ENCODE peak calls at places on chromosomes 11 and 22, in ten cellular contexts. J is stomach, G is A549, Z is SK-N-SH, T is HepG2, H is transverse colon, D is ovary, W is tibial nerve, I is upper lobe of left lung, E is H1. Q is an unnamed sample.
A peak's percentile ranks its signal among the peaks of the same experiment; 100 is the strongest.

GRCh38 chr22:38820021-38820420 is 23.8 kb downstream of the NPTXR start:
- DNase-seq in J (no peak), G (no peak), Z (no peak), T (no peak), H (no peak), D (no peak), W (no peak), I (no peak), E (no peak), Q (no peak)

GRCh38 chr11:66429983-66430602 is 8.6 kb downstream of the MRPL11 start:
- DNase-seq in J (peak; percentile 80), G (peak; percentile 75), Z (peak; percentile 88), T (peak; percentile 46), H (peak; percentile 78), D (peak; percentile 46), W (peak; percentile 39), I (no peak), E (peak; percentile 91), Q (no peak)

GRCh38 chr22:44965171-44965570 is 44.6 kb downstream of the PHF21B start:
- DNase-seq in J (no peak), G (no peak), Z (no peak), T (no peak), H (no peak), D (no peak), W (no peak), I (no peak), E (no peak), Q (no peak)

GRCh38 chr11:105673089-105673488 is 63.2 kb downstream of the GRIA4 start:
- DNase-seq in J (no peak), G (peak; percentile 8), Z (no peak), T (peak; percentile 12), H (no peak), D (no peak), W (no peak), I (no peak), E (peak; percentile 71), Q (no peak)

GRCh38 chr11:44814881-44815592 is 88.3 kb downstream of the TSPAN18 start:
- DNase-seq in J (no peak), G (no peak), Z (no peak), T (no peak), H (no peak), D (no peak), W (no peak), I (no peak), E (no peak), Q (no peak)

GRCh38 chr22:38744981-38745380 is 10.8 kb downstream of the SUN2 start:
- DNase-seq in J (no peak), G (no peak), Z (no peak), T (no peak), H (no peak), D (peak; percentile 55), W (no peak), I (no peak), E (no peak), Q (no peak)

GRCh38 chr11:64935634-64936081 is at the start of gene GPHA2:
- DNase-seq in J (peak; percentile 50), G (no peak), Z (no peak), T (peak; percentile 68), H (no peak), D (peak; percentile 71), W (no peak), I (no peak), E (peak; percentile 61), Q (no peak)

GRCh38 chr22:30488121-30488520 is 16.3 kb upstream of the SEC14L3 start:
- DNase-seq in J (no peak), G (no peak), Z (no peak), T (no peak), H (no peak), D (no peak), W (no peak), I (no peak), E (no peak), Q (no peak)

GRCh38 chr22:40294696-40295095 is 51.6 kb upstream of the ADSL start:
- DNase-seq in J (no peak), G (no peak), Z (no peak), T (no peak), H (no peak), D (no peak), W (no peak), I (no peak), E (no peak), Q (no peak)

GRCh38 chr22:40285508-40285907 is 60.8 kb upstream of the ADSL start:
- DNase-seq in J (no peak), G (no peak), Z (no peak), T (no peak), H (no peak), D (no peak), W (no peak), I (no peak), E (no peak), Q (no peak)

GRCh38 chr22:40289991-40290459 is 56.3 kb upstream of the ADSL start:
- DNase-seq in J (peak; percentile 33), G (no peak), Z (no peak), T (no peak), H (peak; percentile 27), D (no peak), W (no peak), I (no peak), E (no peak), Q (no peak)
- TF ChIP-seq EP300 in J (no peak), G (no peak), Z (no peak), T (no peak), H (no peak), D (no peak), W (no peak), I (no peak), E (no peak), Q (no peak)

GRCh38 chr11:77131560-77131959 is 3.5 kb downstream of the MYO7A start:
- DNase-seq in J (no peak), G (no peak), Z (no peak), T (no peak), H (no peak), D (no peak), W (no peak), I (no peak), E (no peak), Q (no peak)
- H3K27ac ChIP-seq in J (no peak overlapping the region), G (no peak overlapping the region), Z (peak overlapping the region; percentile 4), T (peak overlapping the region; percentile 64), H (no peak overlapping the region), D (peak overlapping the region; percentile 49), W (no peak overlapping the region), I (no peak overlapping the region), E (no peak overlapping the region), Q (no peak overlapping the region)

DNA sequence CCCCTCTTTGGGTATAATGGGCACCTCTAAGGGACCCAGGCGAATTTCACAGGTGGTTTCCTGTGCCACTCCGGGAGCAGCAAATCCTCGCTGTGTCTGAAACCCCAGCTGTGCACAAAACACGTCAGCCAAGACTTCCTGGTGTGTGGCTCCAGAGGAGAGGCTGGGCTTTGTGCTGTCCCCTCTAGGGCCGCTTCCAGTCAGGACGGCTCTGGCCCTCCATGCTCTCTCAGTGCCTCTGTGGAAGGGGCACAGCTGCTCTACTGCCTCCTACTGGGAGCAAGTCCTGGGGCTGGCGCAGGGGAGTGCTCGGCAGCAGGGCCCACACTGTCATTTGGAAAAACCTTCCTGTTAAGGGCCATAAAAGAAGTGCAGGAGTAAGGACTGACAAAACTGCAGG is 23.7 kb upstream of the ARFGAP3 start:
- DNase-seq in J (no peak), G (no peak), Z (no peak), T (no peak), H (no peak), D (no peak), W (no peak), I (no peak), E (no peak), Q (no peak)
- TF ChIP-seq EP300 in J (no peak), G (no peak), Z (no peak), T (no peak), H (no peak), D (no peak), W (no peak), I (no peak), E (no peak), Q (no peak)

GRCh38 chr11:27255447-27255828 is 107.6 kb downstream of the CCDC34 start:
- DNase-seq in J (no peak), G (no peak), Z (no peak), T (no peak), H (no peak), D (no peak), W (no peak), I (no peak), E (no peak), Q (no peak)
- H3K27ac ChIP-seq in J (no peak overlapping the region), G (no peak overlapping the region), Z (no peak overlapping the region), T (no peak overlapping the region), H (no peak overlapping the region), D (no peak overlapping the region), W (no peak overlapping the region), I (no peak overlapping the region), E (no peak overlapping the region), Q (no peak overlapping the region)

GRCh38 chr11:128582496-128583366 is 4.6 kb downstream of the ETS1 start:
- DNase-seq in J (no peak), G (peak; percentile 39), Z (no peak), T (no peak), H (no peak), D (peak; percentile 35), W (no peak), I (no peak), E (no peak), Q (no peak)
- TF ChIP-seq EP300 in J (no peak), G (no peak), Z (no peak), T (no peak), H (no peak), D (no peak), W (no peak), I (no peak), E (no peak), Q (no peak)

GRCh38 chr11:118606157-118606843 is 1.1 kb upstream of the PHLDB1 start:
- DNase-seq in J (peak; percentile 22), G (no peak), Z (no peak), T (no peak), H (no peak), D (peak; percentile 44), W (no peak), I (no peak), E (no peak), Q (no peak)
- H3K27ac ChIP-seq in J (peak overlapping the region; percentile 98), G (peak overlapping the region; percentile 100), Z (no peak overlapping the region), T (no peak overlapping the region), H (peak overlapping the region; percentile 95), D (peak overlapping the region; percentile 87), W (peak overlapping the region; percentile 99), I (peak overlapping the region; percentile 32), E (no peak overlapping the region), Q (peak overlapping the region; percentile 81)

DNA sequence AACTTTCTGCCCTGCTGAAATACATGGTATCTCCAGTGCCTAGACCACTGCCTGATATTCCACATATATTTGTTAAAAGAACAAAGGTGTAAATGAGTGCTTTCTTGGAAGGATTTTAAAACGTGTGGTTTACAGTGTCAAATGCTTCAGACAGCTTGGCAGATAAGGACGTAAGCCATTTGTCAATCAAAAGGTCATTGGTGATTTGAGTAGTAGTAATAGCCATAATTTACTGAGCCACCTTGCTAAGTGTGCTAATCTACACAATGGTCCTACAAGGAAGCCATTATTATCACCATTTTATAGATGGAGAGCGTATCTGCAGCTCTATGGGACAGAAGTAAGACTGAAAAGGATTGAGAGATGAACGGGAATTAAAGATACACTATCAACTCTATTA is 186.8 kb upstream of the MPPED2 start:
- DNase-seq in J (no peak), G (no peak), Z (no peak), T (no peak), H (no peak), D (no peak), W (no peak), I (no peak), E (no peak), Q (no peak)
- TF ChIP-seq EP300 in J (no peak), G (no peak), Z (no peak), T (no peak), H (no peak), D (no peak), W (no peak), I (no peak), E (no peak), Q (no peak)

Q was measured in suprapubic skin.